ENCODE peak calls at places on chromosome 17, in eight cellular contexts. One of them, this sample, is unnamed.

GRCh38 chr17:65556014-65556909 is 5.2 kb downstream of the AXIN2 start:
- DNase-seq in GM06990: peak
- DNase-seq in GM12865: peak
- DNase-seq in mammary epithelial cell: peak
- DNase-seq in lower leg skin: peak
- DNase-seq in fibroblast of mammary gland: peak
- DNase-seq in cardiac muscle cell: peak
- DNase-seq in body of pancreas: peak
- DNase-seq in this sample: peak

GRCh38 chr17:82737981-82738877 is 2.8 kb downstream of the FN3K start:
- DNase-seq in GM06990: no peak
- DNase-seq in GM12865: no peak
- DNase-seq in mammary epithelial cell: no peak
- DNase-seq in lower leg skin: no peak
- DNase-seq in fibroblast of mammary gland: peak
- DNase-seq in cardiac muscle cell: no peak
- DNase-seq in body of pancreas: peak
- DNase-seq in this sample: no peak

GRCh38 chr17:31310877-31311276 is 3.0 kb downstream of the EVI2B start:
- DNase-seq in GM06990: peak
- DNase-seq in GM12865: peak
- DNase-seq in mammary epithelial cell: no peak
- DNase-seq in lower leg skin: no peak
- DNase-seq in fibroblast of mammary gland: no peak
- DNase-seq in cardiac muscle cell: no peak
- DNase-seq in body of pancreas: no peak
- DNase-seq in this sample: no peak

GRCh38 chr17:81335388-81336157 is 40.5 kb upstream of the SLC38A10 start:
- DNase-seq in GM06990: no peak
- DNase-seq in GM12865: no peak
- DNase-seq in mammary epithelial cell: no peak
- DNase-seq in lower leg skin: no peak
- DNase-seq in fibroblast of mammary gland: no peak
- DNase-seq in cardiac muscle cell: no peak
- DNase-seq in body of pancreas: peak
- DNase-seq in this sample: no peak

GRCh38 chr17:55421179-55421934 is at the start of gene MMD:
- DNase-seq in GM06990: peak
- DNase-seq in GM12865: no peak
- DNase-seq in mammary epithelial cell: peak
- DNase-seq in lower leg skin: peak
- DNase-seq in fibroblast of mammary gland: no peak
- DNase-seq in cardiac muscle cell: no peak
- DNase-seq in body of pancreas: peak
- DNase-seq in this sample: peak

GRCh38 chr17:82664276-82664575 is 16.0 kb upstream of the WDR45B start:
- DNase-seq in GM06990: no peak
- DNase-seq in GM12865: no peak
- DNase-seq in mammary epithelial cell: no peak
- DNase-seq in lower leg skin: no peak
- DNase-seq in fibroblast of mammary gland: no peak
- DNase-seq in cardiac muscle cell: no peak
- DNase-seq in body of pancreas: no peak
- DNase-seq in this sample: no peak

GRCh38 chr17:45643591-45643990 is 140.5 kb upstream of the CRHR1 start:
- DNase-seq in GM06990: no peak
- DNase-seq in GM12865: no peak
- DNase-seq in mammary epithelial cell: no peak
- DNase-seq in lower leg skin: no peak
- DNase-seq in fibroblast of mammary gland: no peak
- DNase-seq in cardiac muscle cell: no peak
- DNase-seq in body of pancreas: no peak
- DNase-seq in this sample: no peak

GRCh38 chr17:13204607-13205237 is 186.9 kb upstream of the ELAC2 start:
- DNase-seq in GM06990: no peak
- DNase-seq in GM12865: no peak
- DNase-seq in mammary epithelial cell: peak
- DNase-seq in lower leg skin: no peak
- DNase-seq in fibroblast of mammary gland: no peak
- DNase-seq in cardiac muscle cell: no peak
- DNase-seq in body of pancreas: no peak
- DNase-seq in this sample: no peak

GRCh38 chr17:19646788-19647696 is 1.5 kb upstream of the ALDH3A2 start:
- DNase-seq in GM06990: no peak
- DNase-seq in GM12865: no peak
- DNase-seq in mammary epithelial cell: peak
- DNase-seq in lower leg skin: no peak
- DNase-seq in fibroblast of mammary gland: peak
- DNase-seq in cardiac muscle cell: no peak
- DNase-seq in body of pancreas: peak
- DNase-seq in this sample: peak
- H3K4me3 ChIP-seq in GM06990: no peak
- H3K4me3 ChIP-seq in GM12865: no peak
- H3K4me3 ChIP-seq in mammary epithelial cell: no peak
- H3K4me3 ChIP-seq in lower leg skin: no peak
- H3K4me3 ChIP-seq in fibroblast of mammary gland: peak
- H3K4me3 ChIP-seq in cardiac muscle cell: peak
- H3K4me3 ChIP-seq in body of pancreas: no peak
- H3K4me3 ChIP-seq in this sample: no peak

DNA sequence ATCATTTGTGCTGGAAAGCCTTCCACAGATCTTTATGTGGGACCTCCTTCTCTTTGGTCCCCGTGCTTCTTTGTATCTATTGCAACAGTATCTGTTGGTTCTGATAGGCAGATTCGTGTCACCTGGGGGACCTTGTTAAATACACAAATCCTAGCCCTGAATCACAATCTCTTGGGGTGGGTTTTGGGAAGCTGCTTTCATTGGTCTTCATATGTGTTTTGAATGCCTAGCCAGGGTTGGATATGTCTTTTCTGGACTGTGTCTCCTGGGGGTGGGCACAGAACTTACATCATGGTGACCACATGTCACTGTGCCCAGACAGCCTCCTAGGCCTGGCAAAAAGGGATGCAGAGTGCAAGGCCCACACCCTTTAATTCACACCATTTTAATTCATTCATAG is 81.0 kb upstream of the HNF1B start:
- DNase-seq in GM06990: no peak
- DNase-seq in GM12865: no peak
- DNase-seq in mammary epithelial cell: no peak
- DNase-seq in lower leg skin: no peak
- DNase-seq in fibroblast of mammary gland: no peak
- DNase-seq in cardiac muscle cell: no peak
- DNase-seq in body of pancreas: no peak
- DNase-seq in this sample: no peak
- TF ChIP-seq CTCF in GM06990: no peak
- TF ChIP-seq CTCF in GM12865: no peak
- TF ChIP-seq CTCF in mammary epithelial cell: no peak
- TF ChIP-seq CTCF in lower leg skin: no peak
- TF ChIP-seq CTCF in fibroblast of mammary gland: no peak
- TF ChIP-seq CTCF in cardiac muscle cell: no peak
- TF ChIP-seq CTCF in body of pancreas: no peak
- TF ChIP-seq CTCF in this sample: no peak

DNA sequence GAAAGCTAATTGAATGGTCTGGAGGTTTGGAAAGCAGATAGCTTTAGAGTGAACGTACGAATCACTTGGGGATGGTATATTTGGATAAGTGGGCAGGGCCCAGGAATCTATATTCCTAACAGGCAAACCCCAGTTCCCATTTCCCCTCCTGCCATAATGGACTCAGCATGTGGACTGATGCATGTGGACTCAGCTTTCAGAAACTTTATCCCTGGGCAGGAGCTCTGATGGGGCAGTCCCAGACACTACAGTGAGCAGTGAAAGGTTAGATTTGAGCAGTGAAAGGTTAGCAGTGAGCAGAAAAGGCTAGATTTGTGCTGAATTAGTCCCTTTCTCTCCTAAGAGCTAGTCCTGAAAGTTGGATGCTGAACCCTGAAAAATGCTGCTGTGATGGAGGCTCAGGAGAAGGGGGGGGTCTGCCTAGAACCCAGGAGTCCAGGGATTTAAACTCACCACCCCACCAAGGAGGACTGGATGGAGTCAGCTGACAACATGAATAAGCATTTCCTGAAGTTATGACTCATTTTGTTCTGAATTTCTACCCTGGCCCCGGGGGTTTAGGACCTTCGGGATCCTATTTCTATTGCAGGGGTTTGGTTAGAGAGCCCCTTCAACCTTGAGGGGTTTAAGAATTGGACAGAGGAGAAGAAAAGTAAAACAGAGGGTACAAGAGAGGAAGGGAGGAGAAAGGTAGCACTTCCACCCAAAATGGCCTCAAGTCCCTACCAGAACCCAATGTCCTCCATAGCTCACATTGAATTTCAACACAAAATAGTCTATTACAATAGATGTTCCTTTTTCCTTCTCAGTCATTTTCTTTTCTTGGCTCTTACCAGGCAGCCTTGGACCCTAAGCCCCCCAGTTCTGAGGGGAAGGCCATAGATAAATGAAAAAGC is 10.3 kb upstream of the FZD2 start:
- DNase-seq in GM06990: no peak
- DNase-seq in GM12865: no peak
- DNase-seq in mammary epithelial cell: peak
- DNase-seq in lower leg skin: no peak
- DNase-seq in fibroblast of mammary gland: peak
- DNase-seq in cardiac muscle cell: no peak
- DNase-seq in body of pancreas: no peak
- DNase-seq in this sample: peak
- H3K4me3 ChIP-seq in GM06990: no peak
- H3K4me3 ChIP-seq in GM12865: no peak
- H3K4me3 ChIP-seq in mammary epithelial cell: no peak
- H3K4me3 ChIP-seq in lower leg skin: no peak
- H3K4me3 ChIP-seq in fibroblast of mammary gland: no peak
- H3K4me3 ChIP-seq in cardiac muscle cell: no peak
- H3K4me3 ChIP-seq in body of pancreas: no peak
- H3K4me3 ChIP-seq in this sample: no peak

GRCh38 chr17:29162082-29162908 is 17.9 kb downstream of the MYO18A start:
- DNase-seq in GM06990: no peak
- DNase-seq in GM12865: no peak
- DNase-seq in mammary epithelial cell: no peak
- DNase-seq in lower leg skin: no peak
- DNase-seq in fibroblast of mammary gland: no peak
- DNase-seq in cardiac muscle cell: no peak
- DNase-seq in body of pancreas: no peak
- DNase-seq in this sample: no peak

GRCh38 chr17:29159286-29159860 is 20.8 kb downstream of the MYO18A start:
- DNase-seq in GM06990: no peak
- DNase-seq in GM12865: no peak
- DNase-seq in mammary epithelial cell: no peak
- DNase-seq in lower leg skin: no peak
- DNase-seq in fibroblast of mammary gland: no peak
- DNase-seq in cardiac muscle cell: no peak
- DNase-seq in body of pancreas: no peak
- DNase-seq in this sample: no peak

GRCh38 chr17:29158515-29159275 is 21.5 kb downstream of the MYO18A start:
- DNase-seq in GM06990: no peak
- DNase-seq in GM12865: no peak
- DNase-seq in mammary epithelial cell: no peak
- DNase-seq in lower leg skin: no peak
- DNase-seq in fibroblast of mammary gland: no peak
- DNase-seq in cardiac muscle cell: no peak
- DNase-seq in body of pancreas: peak
- DNase-seq in this sample: no peak

GRCh38 chr17:29158096-29158495 is 22.1 kb downstream of the MYO18A start:
- DNase-seq in GM06990: no peak
- DNase-seq in GM12865: no peak
- DNase-seq in mammary epithelial cell: no peak
- DNase-seq in lower leg skin: no peak
- DNase-seq in fibroblast of mammary gland: no peak
- DNase-seq in cardiac muscle cell: no peak
- DNase-seq in body of pancreas: peak
- DNase-seq in this sample: no peak

DNA sequence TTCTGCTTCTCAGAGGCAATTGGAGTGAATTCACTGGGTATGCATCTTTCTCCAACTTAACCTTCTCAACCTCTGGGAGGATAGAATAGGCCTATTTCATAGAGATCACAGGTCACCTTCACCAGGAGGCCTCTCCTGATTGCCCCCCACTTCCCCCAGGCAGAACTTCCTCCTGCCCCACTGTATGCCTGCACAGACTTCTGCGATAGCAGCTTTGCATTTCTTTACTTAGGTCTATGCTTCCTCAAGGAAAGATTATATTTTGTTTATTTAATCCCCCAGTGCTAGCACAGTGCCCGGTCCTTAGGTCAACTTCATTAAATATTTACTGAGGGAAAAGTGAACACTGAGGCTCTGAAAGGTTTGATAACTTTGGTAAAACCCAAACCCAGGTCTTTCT is 19.9 kb downstream of the MYO18A start:
- DNase-seq in GM06990: no peak
- DNase-seq in GM12865: no peak
- DNase-seq in mammary epithelial cell: no peak
- DNase-seq in lower leg skin: no peak
- DNase-seq in fibroblast of mammary gland: no peak
- DNase-seq in cardiac muscle cell: no peak
- DNase-seq in body of pancreas: no peak
- DNase-seq in this sample: no peak
- TF ChIP-seq CTCF in GM06990: no peak
- TF ChIP-seq CTCF in GM12865: no peak
- TF ChIP-seq CTCF in mammary epithelial cell: no peak
- TF ChIP-seq CTCF in lower leg skin: no peak
- TF ChIP-seq CTCF in fibroblast of mammary gland: no peak
- TF ChIP-seq CTCF in cardiac muscle cell: no peak
- TF ChIP-seq CTCF in body of pancreas: no peak
- TF ChIP-seq CTCF in this sample: no peak

DNA sequence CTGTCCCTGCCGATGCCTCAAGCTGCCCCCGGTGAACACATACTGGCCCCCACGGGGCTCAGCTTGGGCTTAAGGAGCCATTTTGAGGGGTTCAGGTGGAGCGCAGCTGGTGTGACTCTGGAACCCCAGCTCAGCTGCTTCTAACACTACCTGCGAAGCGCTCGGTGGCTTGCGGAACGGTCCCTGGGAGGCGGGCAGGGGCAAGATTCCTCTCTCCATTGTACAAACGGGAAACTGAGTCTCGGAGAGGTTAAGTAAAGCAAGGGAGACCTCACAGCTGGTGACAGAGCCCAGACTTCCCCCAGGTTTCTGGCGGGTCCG is 11.8 kb downstream of the GALK1 start:
- DNase-seq in GM06990: no peak
- DNase-seq in GM12865: no peak
- DNase-seq in mammary epithelial cell: no peak
- DNase-seq in lower leg skin: no peak
- DNase-seq in fibroblast of mammary gland: no peak
- DNase-seq in cardiac muscle cell: no peak
- DNase-seq in body of pancreas: no peak
- DNase-seq in this sample: no peak
- H3K4me3 ChIP-seq in GM06990: peak
- H3K4me3 ChIP-seq in GM12865: peak
- H3K4me3 ChIP-seq in mammary epithelial cell: no peak
- H3K4me3 ChIP-seq in lower leg skin: no peak
- H3K4me3 ChIP-seq in fibroblast of mammary gland: no peak
- H3K4me3 ChIP-seq in cardiac muscle cell: no peak
- H3K4me3 ChIP-seq in body of pancreas: no peak
- H3K4me3 ChIP-seq in this sample: no peak

DNA sequence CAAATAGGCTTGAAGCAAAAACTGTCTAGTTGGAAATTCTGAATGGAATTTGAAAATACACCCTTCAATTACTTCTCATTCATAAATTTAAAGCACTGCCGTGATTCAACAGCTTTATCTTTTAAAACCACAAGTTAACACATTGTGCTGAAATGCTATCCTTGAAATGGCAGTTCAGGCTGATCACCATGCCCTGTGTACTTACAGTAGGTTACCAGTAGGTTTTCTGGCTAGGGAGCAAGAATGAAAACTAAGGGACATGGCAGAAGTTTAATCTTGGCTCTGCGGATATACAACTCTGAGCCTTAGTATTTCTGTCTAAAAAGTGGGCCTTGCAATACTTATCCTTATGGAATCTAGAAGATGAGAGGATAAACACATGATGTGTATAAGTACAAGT is 28.0 kb downstream of the NXPH3 start:
- DNase-seq in GM06990: no peak
- DNase-seq in GM12865: no peak
- DNase-seq in mammary epithelial cell: no peak
- DNase-seq in lower leg skin: no peak
- DNase-seq in fibroblast of mammary gland: peak
- DNase-seq in cardiac muscle cell: no peak
- DNase-seq in body of pancreas: no peak
- DNase-seq in this sample: no peak
- TF ChIP-seq CTCF in GM06990: no peak
- TF ChIP-seq CTCF in GM12865: no peak
- TF ChIP-seq CTCF in mammary epithelial cell: no peak
- TF ChIP-seq CTCF in lower leg skin: no peak
- TF ChIP-seq CTCF in fibroblast of mammary gland: peak
- TF ChIP-seq CTCF in cardiac muscle cell: peak
- TF ChIP-seq CTCF in body of pancreas: no peak
- TF ChIP-seq CTCF in this sample: no peak